ENCODE peak calls at places on chromosomes 12 and 14, in eight cellular contexts. Y is A549; F is mucosa of descending colon; Q is naive thymus-derived CD8-positive, alpha-beta T cell; G is stimulated activated CD4-positive, alpha-beta T cell treated with anti-CD3 and anti-CD28 coated beads, Interleukin-15, amount 100 ng/mL, for 24 hours; N is SJSA1; X is stimulated activated CD8-positive, alpha-beta memory T cell treated with anti-CD3 and anti-CD28 coated beads, Interleukin-7, amount 100 ng/mL, for 1 hour; P is T-cell. T is an unnamed sample.

GRCh38 chr12:124684496-124684895 is 117.1 kb upstream of the NCOR2 start:
- DNase-seq in X (no peak), G (no peak), P (no peak), Q (no peak), N (no peak), F (no peak), Y (no peak), T (no peak)

GRCh38 chr14:52077261-52077984 is 8.6 kb upstream of the NID2 start:
- DNase-seq in F (no peak), G (no peak), P (no peak), N (no peak), Q (no peak), Y (no peak), X (no peak), T (no peak)

GRCh38 chr12:26846419-26846818 is 13.4 kb upstream of the ITPR2 start:
- DNase-seq in N (no peak), P (no peak), G (no peak), X (no peak), F (no peak), Q (no peak), Y (no peak), T (no peak)

GRCh38 chr14:42023452-42023851 is 416.8 kb downstream of the LRFN5 start:
- DNase-seq in Y (no peak), Q (no peak), G (no peak), X (no peak), F (no peak), N (no peak), P (no peak), T (no peak)

GRCh38 chr12:52319097-52319496 is 2.1 kb downstream of the KRT83 start:
- DNase-seq in G (no peak), F (no peak), N (no peak), Q (peak), P (no peak), Y (peak), X (no peak), T (no peak)

GRCh38 chr12:115203661-115204060 is 519.7 kb upstream of the TBX3 start:
- DNase-seq in F (no peak), N (no peak), G (no peak), X (no peak), P (no peak), Y (no peak), Q (no peak), T (no peak)

GRCh38 chr12:119061208-119061796 is 80.0 kb downstream of the SRRM4 start:
- DNase-seq in G (peak), N (peak), P (no peak), Y (peak), Q (peak), F (peak), X (peak), T (peak)

GRCh38 chr12:41479431-41479830 is 291.3 kb downstream of the PDZRN4 start:
- DNase-seq in X (no peak), Q (no peak), F (no peak), Y (no peak), P (no peak), G (no peak), N (no peak), T (no peak)

GRCh38 chr12:53324113-53324778 is 2.8 kb upstream of the AAAS start:
- DNase-seq in N (no peak), G (peak), Q (peak), Y (no peak), X (peak), F (peak), P (peak), T (no peak)

GRCh38 chr12:128823216-128823915 is 392 bp downstream of the SLC15A4 start:
- DNase-seq in Y (no peak), Q (no peak), N (no peak), F (peak), G (peak), X (no peak), P (no peak), T (no peak)

GRCh38 chr14:68546839-68547238 is 246.0 kb downstream of the ZFP36L1 start:
- DNase-seq in Q (no peak), F (no peak), P (no peak), G (no peak), Y (peak), X (no peak), N (no peak), T (no peak)

GRCh38 chr14:36996133-36996856 is 176.1 kb downstream of the SLC25A21 start:
- DNase-seq in F (no peak), N (peak), G (no peak), X (no peak), Q (no peak), P (no peak), Y (peak), T (no peak)

GRCh38 chr12:112322882-112323547 is 59.2 kb downstream of the HECTD4 start:
- DNase-seq in P (no peak), N (no peak), X (no peak), Q (no peak), F (no peak), Y (peak), G (no peak), T (no peak)

GRCh38 chr12:87469295-87469694 is 559.9 kb downstream of the C12orf50 start:
- DNase-seq in Y (no peak), F (no peak), P (no peak), Q (no peak), G (no peak), N (no peak), X (no peak), T (no peak)

GRCh38 chr14:105446971-105447370 is 27.3 kb downstream of the MTA1 start:
- DNase-seq in G (no peak), N (no peak), P (no peak), Y (no peak), X (no peak), F (no peak), Q (no peak), T (no peak)

GRCh38 chr12:124893792-124894516 is 20.5 kb downstream of the UBC start:
- DNase-seq in G (no peak), F (no peak), N (no peak), X (no peak), Y (no peak), Q (no peak), P (no peak), T (no peak)

GRCh38 chr12:108302034-108302433 is 37.1 kb downstream of the CMKLR1 start:
- DNase-seq in X (no peak), Y (no peak), Q (no peak), G (no peak), P (no peak), F (no peak), N (no peak), T (no peak)